ENCODE peak calls at places on chromosome X, in ten cellular contexts. C is psoas muscle, D is AML-193, H is AG04450, F is mammary epithelial cell, S is T-helper 1 cell, X is mesenteric fat pad, B is T-helper 9 cell, K is choroid plexus epithelial cell, Z is SHP77. O is an unnamed sample.

GRCh38 chrX:19063030-19063429 is 59.2 kb downstream of the ADGRG2 start:
- DNase-seq in C (no peak), D (no peak), H (no peak), F (no peak), S (no peak), X (no peak), B (no peak), K (peak; percentile 29), Z (no peak), O (peak; percentile 52)

GRCh38 chrX:107541244-107541643 is 87.1 kb upstream of the PRPS1 start:
- DNase-seq in C (no peak), D (no peak), H (no peak), F (no peak), S (no peak), X (no peak), B (no peak), K (no peak), Z (no peak), O (no peak)

GRCh38 chrX:13377537-13377936 is 57.7 kb upstream of the ATXN3L start:
- DNase-seq in C (no peak), D (no peak), H (peak; percentile 88), F (peak; percentile 56), S (no peak), X (no peak), B (no peak), K (peak; percentile 79), Z (peak; percentile 7), O (peak; percentile 41)

GRCh38 chrX:19715711-19716638 is 171.4 kb downstream of the SH3KBP1 start:
- DNase-seq in C (no peak), D (no peak), H (no peak), F (no peak), S (no peak), X (no peak), B (no peak), K (no peak), Z (no peak), O (no peak)

GRCh38 chrX:42107495-42108139 is 184.3 kb upstream of the CASK start:
- DNase-seq in C (no peak), D (no peak), H (no peak), F (no peak), S (no peak), X (no peak), B (no peak), K (no peak), Z (no peak), O (no peak)

GRCh38 chrX:133364201-133364600 is 51.1 kb downstream of the GPC4 start:
- DNase-seq in C (no peak), D (no peak), H (no peak), F (no peak), S (no peak), X (no peak), B (no peak), K (peak; percentile 37), Z (no peak), O (peak; percentile 8)

GRCh38 chrX:31297881-31298280 is 226.0 kb upstream of the FTHL17 start:
- DNase-seq in C (no peak), D (no peak), H (no peak), F (peak; percentile 75), S (no peak), X (no peak), B (no peak), K (no peak), Z (no peak), O (no peak)

GRCh38 chrX:138067415-138067814 is 501.5 kb downstream of the ZIC3 start:
- DNase-seq in C (no peak), D (no peak), H (no peak), F (no peak), S (no peak), X (no peak), B (no peak), K (no peak), Z (no peak), O (no peak)

GRCh38 chrX:16712116-16712824 is at the start of gene CTPS2:
- DNase-seq in C (peak; percentile 77), D (peak; percentile 21), H (no peak), F (peak; percentile 62), S (peak; percentile 31), X (no peak), B (peak; percentile 26), K (peak; percentile 49), Z (peak; percentile 28), O (peak; percentile 83)

GRCh38 chrX:32572644-32573043 is 638.7 kb downstream of the DMD start:
- DNase-seq in C (no peak), D (no peak), H (no peak), F (no peak), S (no peak), X (no peak), B (no peak), K (peak; percentile 1), Z (no peak), O (no peak)

GRCh38 chrX:2391869-2392606 is 108.7 kb downstream of the DHRSX start:
- DNase-seq in C (no peak), D (no peak), H (peak; percentile 52), F (peak; percentile 93), S (no peak), X (no peak), B (no peak), K (peak; percentile 94), Z (no peak), O (peak; percentile 63)

GRCh38 chrX:16853537-16853936 is 16.6 kb downstream of the RBBP7 start:
- DNase-seq in C (no peak), D (no peak), H (no peak), F (no peak), S (no peak), X (no peak), B (no peak), K (no peak), Z (no peak), O (no peak)

GRCh38 chrX:1673337-1673736 is 58.5 kb downstream of the ASMT start:
- DNase-seq in C (no peak), D (peak; percentile 28), H (no peak), F (no peak), S (peak; percentile 38), X (peak; percentile 16), B (peak; percentile 10), K (peak; percentile 48), Z (no peak), O (peak; percentile 43)

GRCh38 chrX:65971151-65971550 is 68.7 kb downstream of the VSIG4 start:
- DNase-seq in C (no peak), D (no peak), H (no peak), F (no peak), S (no peak), X (no peak), B (no peak), K (no peak), Z (no peak), O (no peak)

GRCh38 chrX:153723351-153724251 is 586 bp downstream of the BCAP31 start:
- DNase-seq in C (peak; percentile 63), D (no peak), H (no peak), F (peak; percentile 61), S (no peak), X (no peak), B (peak; percentile 41), K (peak; percentile 55), Z (no peak), O (peak; percentile 42)

GRCh38 chrX:125090046-125090445 is 229.6 kb upstream of the TEX13C start:
- DNase-seq in C (no peak), D (no peak), H (no peak), F (peak; percentile 5), S (no peak), X (no peak), B (no peak), K (no peak), Z (no peak), O (no peak)

GRCh38 chrX:46791927-46792825 is 33.3 kb upstream of the SLC9A7 start:
- DNase-seq in C (no peak), D (peak; percentile 69), H (no peak), F (peak; percentile 91), S (no peak), X (no peak), B (no peak), K (peak; percentile 87), Z (no peak), O (peak; percentile 63)

GRCh38 chrX:108946531-108946930 is 210.2 kb upstream of the IRS4 start:
- DNase-seq in C (no peak), D (no peak), H (no peak), F (no peak), S (no peak), X (no peak), B (no peak), K (no peak), Z (no peak), O (no peak)

GRCh38 chrX:11967986-11968385 is 170.3 kb upstream of the FRMPD4 start:
- DNase-seq in C (no peak), D (no peak), H (no peak), F (peak; percentile 44), S (no peak), X (no peak), B (no peak), K (no peak), Z (no peak), O (no peak)

GRCh38 chrX:125628435-125628834 is 308.8 kb downstream of the TEX13C start:
- DNase-seq in C (no peak), D (no peak), H (no peak), F (no peak), S (no peak), X (no peak), B (no peak), K (no peak), Z (no peak), O (no peak)

GRCh38 chrX:40938418-40938817 is 146.8 kb upstream of the USP9X start:
- DNase-seq in C (no peak), D (no peak), H (no peak), F (no peak), S (no peak), X (no peak), B (no peak), K (peak; percentile 51), Z (no peak), O (peak; percentile 11)

O was measured in AG20443.